ENCODE peak calls at places on chromosomes 7 and 10, in ten cellular contexts. E is T-helper 9 cell; C is activated CD4-positive, alpha-beta T cell treated with anti-CD3 and anti-CD28 coated beads for 36 hours; M is GM23248; I is glomerular endothelial cell; W is endothelial cell; V is NT2/D1; S is left cardiac atrium; N is activated naive CD4-positive, alpha-beta T cell; F is iPS DF 19.7. Z is an unnamed sample.

GRCh38 chr7:41955475-41956243 is 252.8 kb upstream of the INHBA start:
- DNase-seq in E (no peak), C (no peak), M (peak), I (peak), W (peak), V (peak), S (peak), N (no peak), F (no peak), Z (no peak)

GRCh38 chr10:71632896-71633600 is 86.5 kb downstream of the C10orf105 start:
- DNase-seq in E (no peak), C (no peak), M (no peak), I (no peak), W (no peak), V (no peak), S (no peak), N (no peak), F (no peak), Z (peak)

GRCh38 chr10:20954519-20954918 is 57.4 kb upstream of the NEBL start:
- DNase-seq in E (no peak), C (no peak), M (no peak), I (no peak), W (no peak), V (peak), S (no peak), N (no peak), F (peak), Z (no peak)

GRCh38 chr7:157770716-157771320 is 434.0 kb downstream of the DNAJB6 start:
- DNase-seq in E (no peak), C (no peak), M (no peak), I (no peak), W (no peak), V (no peak), S (no peak), N (no peak), F (no peak), Z (no peak)

GRCh38 chr10:132556994-132557441 is 19.4 kb downstream of the INPP5A start:
- DNase-seq in E (no peak), C (no peak), M (no peak), I (no peak), W (no peak), V (no peak), S (no peak), N (no peak), F (no peak), Z (no peak)

GRCh38 chr10:62019685-62020361 is 118.3 kb downstream of the ARID5B start:
- DNase-seq in E (no peak), C (no peak), M (peak), I (no peak), W (no peak), V (no peak), S (no peak), N (no peak), F (no peak), Z (no peak)

GRCh38 chr10:9238041-9238440 is 1183.6 kb downstream of the GATA3 start:
- DNase-seq in E (no peak), C (no peak), M (no peak), I (no peak), W (no peak), V (no peak), S (no peak), N (no peak), F (no peak), Z (no peak)

GRCh38 chr10:35130588-35131146 is 4.0 kb downstream of the CREM start:
- DNase-seq in E (no peak), C (no peak), M (no peak), I (no peak), W (no peak), V (no peak), S (no peak), N (no peak), F (no peak), Z (no peak)

GRCh38 chr10:129963831-129964501 is at the start of gene EBF3:
- DNase-seq in E (no peak), C (peak), M (peak), I (no peak), W (peak), V (no peak), S (peak), N (peak), F (no peak), Z (peak)

GRCh38 chr7:15832996-15833395 is 146.5 kb upstream of the MEOX2 start:
- DNase-seq in E (no peak), C (no peak), M (peak), I (no peak), W (no peak), V (no peak), S (peak), N (no peak), F (no peak), Z (no peak)

GRCh38 chr7:80231719-80232118 is 97.1 kb downstream of the GNAI1 start:
- DNase-seq in E (no peak), C (peak), M (peak), I (no peak), W (no peak), V (no peak), S (no peak), N (no peak), F (no peak), Z (no peak)

GRCh38 chr7:6338551-6339274 is 66.3 kb upstream of the CYTH3 start:
- DNase-seq in E (no peak), C (no peak), M (no peak), I (no peak), W (no peak), V (no peak), S (peak), N (no peak), F (no peak), Z (no peak)

GRCh38 chr7:129169171-129169643 is 19.2 kb upstream of the SMO start:
- DNase-seq in E (no peak), C (peak), M (peak), I (no peak), W (peak), V (no peak), S (peak), N (peak), F (no peak), Z (peak)

GRCh38 chr10:110780704-110781103 is 91.0 kb upstream of the PDCD4 start:
- DNase-seq in E (no peak), C (no peak), M (no peak), I (no peak), W (no peak), V (no peak), S (no peak), N (no peak), F (no peak), Z (no peak)

GRCh38 chr7:140074780-140075179 is 12.0 kb upstream of the PARP12 start:
- DNase-seq in E (no peak), C (no peak), M (no peak), I (no peak), W (no peak), V (no peak), S (no peak), N (no peak), F (no peak), Z (no peak)

GRCh38 chr10:48506147-48506917 is 98.5 kb downstream of the ARHGAP22 start:
- DNase-seq in E (no peak), C (peak), M (peak), I (no peak), W (no peak), V (no peak), S (no peak), N (no peak), F (no peak), Z (peak)

GRCh38 chr10:112949128-112949823 is 771 bp upstream of the TCF7L2 start:
- DNase-seq in E (no peak), C (no peak), M (peak), I (no peak), W (no peak), V (no peak), S (no peak), N (no peak), F (no peak), Z (peak)

GRCh38 chr7:105581066-105581811 is at the start of gene EFCAB10:
- DNase-seq in E (peak), C (peak), M (peak), I (no peak), W (peak), V (peak), S (peak), N (peak), F (peak), Z (no peak)

GRCh38 chr7:149284343-149284742 is 22.3 kb downstream of the ZNF783 start:
- DNase-seq in E (peak), C (peak), M (no peak), I (no peak), W (no peak), V (no peak), S (no peak), N (peak), F (no peak), Z (no peak)

GRCh38 chr10:24694086-24694485 is 29.6 kb downstream of the ARHGAP21 start:
- DNase-seq in E (no peak), C (no peak), M (peak), I (no peak), W (no peak), V (no peak), S (no peak), N (no peak), F (no peak), Z (no peak)

GRCh38 chr10:79273603-79274002 is 73.7 kb upstream of the PPIF start:
- DNase-seq in E (no peak), C (no peak), M (peak), I (no peak), W (no peak), V (no peak), S (peak), N (no peak), F (no peak), Z (no peak)

GRCh38 chr7:156827587-156828203 is 65.3 kb downstream of the LMBR1 start:
- DNase-seq in E (no peak), C (no peak), M (peak), I (no peak), W (no peak), V (no peak), S (no peak), N (no peak), F (no peak), Z (no peak)

GRCh38 chr7:27103489-27104226 is 1.2 kb upstream of the HOXA2 start:
- DNase-seq in E (no peak), C (no peak), M (no peak), I (no peak), W (no peak), V (no peak), S (no peak), N (no peak), F (no peak), Z (no peak)

GRCh38 chr10:12513775-12514663 is 164.7 kb downstream of the CAMK1D start:
- DNase-seq in E (no peak), C (no peak), M (no peak), I (no peak), W (no peak), V (no peak), S (no peak), N (no peak), F (no peak), Z (no peak)

GRCh38 chr7:92158660-92159575 is 20.0 kb downstream of the LRRD1 start:
- DNase-seq in E (no peak), C (no peak), M (peak), I (no peak), W (no peak), V (no peak), S (no peak), N (no peak), F (no peak), Z (no peak)

GRCh38 chr7:96179341-96179740 is 142.6 kb downstream of the SLC25A13 start:
- DNase-seq in E (no peak), C (no peak), M (no peak), I (no peak), W (no peak), V (no peak), S (no peak), N (no peak), F (no peak), Z (no peak)

GRCh38 chr7:41188163-41189130 is 514.4 kb downstream of the INHBA start:
- DNase-seq in E (no peak), C (no peak), M (peak), I (peak), W (no peak), V (no peak), S (no peak), N (no peak), F (no peak), Z (no peak)

GRCh38 chr7:155725073-155725346 is 80.5 kb downstream of the RBM33 start:
- DNase-seq in E (no peak), C (no peak), M (no peak), I (no peak), W (no peak), V (no peak), S (no peak), N (no peak), F (no peak), Z (no peak)

GRCh38 chr7:100875356-100875751 is 451 bp downstream of the SRRT start:
- DNase-seq in E (no peak), C (peak), M (peak), I (no peak), W (no peak), V (no peak), S (no peak), N (peak), F (no peak), Z (no peak)

GRCh38 chr10:112967200-112967599 is 17.2 kb downstream of the TCF7L2 start:
- DNase-seq in E (no peak), C (no peak), M (peak), I (no peak), W (no peak), V (no peak), S (no peak), N (no peak), F (no peak), Z (no peak)

GRCh38 chr7:69318794-69319193 is 279.5 kb upstream of the AUTS2 start:
- DNase-seq in E (no peak), C (no peak), M (no peak), I (no peak), W (no peak), V (no peak), S (no peak), N (no peak), F (no peak), Z (no peak)

GRCh38 chr10:11898372-11899066 is 75.4 kb downstream of the PROSER2 start:
- DNase-seq in E (no peak), C (no peak), M (no peak), I (no peak), W (no peak), V (no peak), S (no peak), N (no peak), F (no peak), Z (peak)

GRCh38 chr10:44388641-44389040 is 3.7 kb upstream of the CXCL12 start:
- DNase-seq in E (no peak), C (no peak), M (no peak), I (no peak), W (no peak), V (no peak), S (no peak), N (no peak), F (no peak), Z (no peak)

GRCh38 chr10:74223755-74224530 is 72.9 kb downstream of the ADK start:
- DNase-seq in E (no peak), C (peak), M (peak), I (no peak), W (no peak), V (no peak), S (no peak), N (no peak), F (no peak), Z (no peak)

GRCh38 chr10:90964781-90965462 is 44.0 kb upstream of the ANKRD1 start:
- DNase-seq in E (no peak), C (no peak), M (peak), I (no peak), W (no peak), V (no peak), S (no peak), N (no peak), F (no peak), Z (no peak)